ENCODE peak calls at places on chromosome 13, in six cellular contexts. I is A172; Z is sciatic nerve; B is NCI-H460; F is fibroblast of pulmonary artery; N is stimulated activated CD8-positive, alpha-beta memory T cell treated with anti-CD3 and anti-CD28 coated beads, Interleukin-7, amount 100 ng/mL, for 1 hour. M is an unnamed sample.

GRCh38 chr13:91722267-91722884 is 324.0 kb downstream of the GPC5 start:
- DNase-seq in I (peak; percentile 18), Z (no peak), B (peak; percentile 30), F (peak; percentile 45), N (no peak), M (peak; percentile 15)

GRCh38 chr13:31477961-31478360 is 261.4 kb upstream of the RXFP2 start:
- DNase-seq in I (no peak), Z (no peak), B (no peak), F (peak; percentile 37), N (no peak), M (peak; percentile 92)

GRCh38 chr13:98707309-98707999 is 45.0 kb downstream of the SLC15A1 start:
- DNase-seq in I (no peak), Z (no peak), B (no peak), F (no peak), N (no peak), M (no peak)

GRCh38 chr13:74253161-74253560 is 119.0 kb upstream of the KLF12 start:
- DNase-seq in I (no peak), Z (no peak), B (no peak), F (no peak), N (no peak), M (no peak)

GRCh38 chr13:63198076-63198475 is 1782.4 kb upstream of the PCDH20 start:
- DNase-seq in I (no peak), Z (no peak), B (no peak), F (peak; percentile 33), N (no peak), M (no peak)

GRCh38 chr13:98460519-98460918 is 116.4 kb downstream of the STK24 start:
- DNase-seq in I (no peak), Z (no peak), B (no peak), F (no peak), N (no peak), M (no peak)

GRCh38 chr13:45847554-45848224 is 3.9 kb downstream of the SIAH3 start:
- DNase-seq in I (peak; percentile 42), Z (peak; percentile 62), B (no peak), F (peak; percentile 17), N (no peak), M (peak; percentile 43)

GRCh38 chr13:49635599-49636433 is 7.5 kb downstream of the ARL11 start:
- DNase-seq in I (no peak), Z (no peak), B (no peak), F (peak; percentile 57), N (no peak), M (peak; percentile 14)

GRCh38 chr13:26024558-26024957 is 27.3 kb downstream of the SHISA2 start:
- DNase-seq in I (no peak), Z (no peak), B (no peak), F (peak; percentile 26), N (no peak), M (peak; percentile 35)

GRCh38 chr13:73938375-73939070 is 195.7 kb downstream of the KLF12 start:
- DNase-seq in I (peak; percentile 72), Z (no peak), B (no peak), F (peak; percentile 83), N (no peak), M (peak; percentile 84)

GRCh38 chr13:51342706-51343105 is 3.2 kb downstream of the SERPINE3 start:
- DNase-seq in I (no peak), Z (no peak), B (no peak), F (peak; percentile 58), N (no peak), M (peak; percentile 43)

GRCh38 chr13:51861728-51862300 is at the start of gene CCDC70:
- DNase-seq in I (peak; percentile 36), Z (no peak), B (no peak), F (peak; percentile 31), N (no peak), M (peak; percentile 73)

GRCh38 chr13:109697936-109698335 is 88.4 kb downstream of the IRS2 start:
- DNase-seq in I (no peak), Z (no peak), B (no peak), F (peak; percentile 28), N (no peak), M (no peak)

GRCh38 chr13:28558126-28558525 is 63.2 kb upstream of the FLT1 start:
- DNase-seq in I (peak; percentile 58), Z (no peak), B (peak; percentile 4), F (peak; percentile 89), N (no peak), M (peak; percentile 74)

GRCh38 chr13:48571121-48571901 is 38.4 kb upstream of the RCBTB2 start:
- DNase-seq in I (no peak), Z (no peak), B (no peak), F (peak; percentile 71), N (no peak), M (peak; percentile 67)